ENCODE peak calls at places on chromosomes 2 and 18, in seven cellular contexts. W, G, B, M, E, X and K are unnamed samples.

GRCh38 chr18:48308027-48308635 is 101.1 kb downstream of the ZBTB7C start:
- DNase-seq in M (no peak), W (no peak), B (no peak), X (no peak), G (no peak), E (no peak), K (no peak)

GRCh38 chr18:79905389-79905911 is 46.0 kb downstream of the SLC66A2 start:
- DNase-seq in W (peak; percentile 48), X (no peak), B (peak; percentile 23), M (no peak), E (no peak), G (no peak), K (no peak)

GRCh38 chr2:210267698-210268097 is 42.5 kb upstream of the ACADL start:
- DNase-seq in W (no peak), M (no peak), X (no peak), G (no peak), E (no peak), B (no peak), K (no peak)

GRCh38 chr2:178200331-178200730 is 6.0 kb downstream of the OSBPL6 start:
- DNase-seq in W (no peak), B (no peak), E (no peak), M (no peak), X (no peak), G (no peak), K (no peak)

GRCh38 chr2:198913394-198914152 is 544.2 kb downstream of the SATB2 start:
- DNase-seq in X (no peak), E (no peak), M (no peak), G (no peak), B (no peak), W (no peak), K (peak; percentile 95)

GRCh38 chr18:53605198-53605597 is 619.3 kb downstream of the MBD2 start:
- DNase-seq in G (no peak), W (no peak), B (no peak), M (no peak), X (no peak), E (no peak), K (no peak)

GRCh38 chr2:24313744-24314632 is 46.3 kb downstream of the ITSN2 start:
- DNase-seq in X (no peak), G (no peak), M (no peak), B (no peak), W (peak; percentile 59), E (no peak), K (no peak)

GRCh38 chr2:182101263-182101662 is 115.6 kb downstream of the PPP1R1C start:
- DNase-seq in E (no peak), W (no peak), M (peak; percentile 7), G (no peak), X (no peak), B (no peak), K (peak; percentile 18)

GRCh38 chr18:74485860-74486849 is 10.0 kb upstream of the CNDP2 start:
- DNase-seq in E (no peak), M (no peak), G (no peak), X (no peak), W (no peak), B (no peak), K (no peak)

GRCh38 chr2:23426284-23426905 is 41.4 kb downstream of the KLHL29 start:
- DNase-seq in X (no peak), B (peak; percentile 20), G (no peak), M (no peak), W (peak; percentile 80), E (no peak), K (no peak)

GRCh38 chr2:74005786-74006185 is 21.1 kb downstream of the TET3 start:
- DNase-seq in E (no peak), G (no peak), M (no peak), B (no peak), X (no peak), W (no peak), K (no peak)

GRCh38 chr2:5698171-5698570 is 6.0 kb downstream of the SOX11 start:
- DNase-seq in G (no peak), M (no peak), X (no peak), E (no peak), W (no peak), B (no peak), K (peak; percentile 54)

GRCh38 chr2:50535256-50535655 is 496.7 kb downstream of the NRXN1 start:
- DNase-seq in W (no peak), X (no peak), M (no peak), G (no peak), E (no peak), B (no peak), K (no peak)

GRCh38 chr18:79727211-79727610 is 47.6 kb downstream of the CTDP1 start:
- DNase-seq in X (no peak), W (no peak), E (no peak), G (no peak), B (no peak), M (no peak), K (no peak)

GRCh38 chr2:33153008-33153407 is 206.3 kb downstream of the LTBP1 start:
- DNase-seq in W (peak; percentile 65), G (no peak), E (no peak), B (no peak), X (no peak), M (no peak), K (no peak)

GRCh38 chr2:56132138-56132537 is 51.7 kb upstream of the CCDC85A start:
- DNase-seq in E (peak; percentile 41), X (peak; percentile 62), M (peak; percentile 54), B (no peak), G (peak; percentile 39), W (peak; percentile 34), K (peak; percentile 48)

GRCh38 chr18:57898506-57899124 is 95.5 kb upstream of the ATP8B1 start:
- DNase-seq in E (no peak), G (no peak), M (peak; percentile 16), X (no peak), W (peak; percentile 84), B (no peak), K (no peak)

GRCh38 chr2:159882069-159882468 is 84.1 kb upstream of the CD302 start:
- DNase-seq in W (no peak), E (no peak), G (peak; percentile 33), X (no peak), B (no peak), M (no peak), K (no peak)

GRCh38 chr2:147451131-147451530 is 393.7 kb upstream of the ACVR2A start:
- DNase-seq in E (no peak), W (no peak), G (no peak), M (no peak), X (no peak), B (no peak), K (no peak)

GRCh38 chr2:40844353-40845277 is 392.7 kb upstream of the SLC8A1 start:
- DNase-seq in G (no peak), X (peak; percentile 57), E (no peak), W (no peak), B (peak; percentile 49), M (peak; percentile 40), K (peak; percentile 32)

GRCh38 chr2:97781981-97782380 is 68.6 kb downstream of the ZAP70 start:
- DNase-seq in W (no peak), X (no peak), M (no peak), G (no peak), B (no peak), E (no peak), K (no peak)

GRCh38 chr2:218517434-218518206 is 50.5 kb downstream of the USP37 start:
- DNase-seq in E (no peak), B (no peak), X (no peak), W (peak; percentile 17), M (no peak), G (no peak), K (no peak)

GRCh38 chr2:9548506-9548905 is 7.1 kb downstream of the ADAM17 start:
- DNase-seq in G (no peak), E (no peak), B (no peak), M (no peak), X (no peak), W (peak; percentile 52), K (peak; percentile 69)
- H3K4me2 ChIP-seq in G (peak overlapping the region; percentile 20), E (no peak overlapping the region), B (no peak overlapping the region), M (no peak overlapping the region), X (no peak overlapping the region), W (no peak overlapping the region), K (peak overlapping the region; percentile 85)

GRCh38 chr2:187541086-187542085 is 12.8 kb downstream of the TFPI start:
- DNase-seq in W (peak; percentile 96), X (no peak), B (no peak), G (no peak), M (peak; percentile 96), E (no peak), K (no peak)
- H3K27ac ChIP-seq in W (peak overlapping the region; percentile 60), X (no peak overlapping the region), B (no peak overlapping the region), G (no peak overlapping the region), M (peak overlapping the region; percentile 92), E (no peak overlapping the region), K (no peak overlapping the region)

GRCh38 chr2:46171441-46171953 is 125.7 kb upstream of the EPAS1 start:
- DNase-seq in M (peak; percentile 59), W (peak; percentile 84), E (no peak), X (peak; percentile 42), B (no peak), G (no peak), K (no peak)
- H3K4me2 ChIP-seq in M (peak overlapping the region; percentile 47), W (peak overlapping the region; percentile 61), E (no peak overlapping the region), X (no peak overlapping the region), B (no peak overlapping the region), G (peak overlapping the region; percentile 66), K (no peak overlapping the region)

GRCh38 chr18:13614318-13614643 is 112.1 kb downstream of the FAM210A start:
- DNase-seq in E (no peak), X (no peak), B (no peak), W (no peak), G (no peak), M (no peak), K (peak; percentile 75)
- H3K27ac ChIP-seq in E (no peak overlapping the region), X (no peak overlapping the region), B (no peak overlapping the region), W (no peak overlapping the region), G (no peak overlapping the region), M (no peak overlapping the region), K (peak overlapping the region; percentile 98)